ENCODE peak calls at places on chromosome 6, in four cellular contexts. N is hepatocyte, E is stomach, W is colonic mucosa. U is an unnamed sample.

GRCh38 chr6:66396549-66396948 is 689.5 kb upstream of the EYS start:
- DNase-seq in N (no peak), E (peak; percentile 26), W (no peak), U (no peak)

GRCh38 chr6:135451617-135452190 is 45.8 kb downstream of the AHI1 start:
- DNase-seq in N (peak; percentile 55), E (no peak), W (no peak), U (peak; percentile 56)

GRCh38 chr6:9623985-9624384 is 790.9 kb downstream of the TFAP2A start:
- DNase-seq in N (no peak), E (no peak), W (no peak), U (no peak)

GRCh38 chr6:111038534-111039252 is 48.6 kb upstream of the SLC16A10 start:
- DNase-seq in N (no peak), E (no peak), W (no peak), U (no peak)

GRCh38 chr6:113894712-113895674 is 37.8 kb downstream of the MARCKS start:
- DNase-seq in N (no peak), E (no peak), W (no peak), U (no peak)

GRCh38 chr6:123619156-123619555 is 17.6 kb downstream of the TRDN start:
- DNase-seq in N (no peak), E (no peak), W (no peak), U (no peak)

GRCh38 chr6:144928847-144929246 is 643.7 kb downstream of the UTRN start:
- DNase-seq in N (no peak), E (no peak), W (no peak), U (no peak)

GRCh38 chr6:28315628-28316027 is 20.3 kb downstream of the ZSCAN31 start:
- DNase-seq in N (no peak), E (no peak), W (no peak), U (no peak)

GRCh38 chr6:89120371-89120770 is 2.5 kb upstream of the SRSF12 start:
- DNase-seq in N (peak; percentile 19), E (no peak), W (no peak), U (peak; percentile 20)

GRCh38 chr6:56911847-56912246 is 43.1 kb upstream of the BEND6 start:
- DNase-seq in N (no peak), E (no peak), W (no peak), U (peak; percentile 61)

GRCh38 chr6:31489046-31489445 is 8.9 kb upstream of the MICB start:
- DNase-seq in N (peak; percentile 44), E (no peak), W (no peak), U (no peak)

GRCh38 chr6:218153-219018 is 73.9 kb upstream of the DUSP22 start:
- DNase-seq in N (no peak), E (no peak), W (no peak), U (no peak)

GRCh38 chr6:94344866-94345265 is 925.5 kb upstream of the EPHA7 start:
- DNase-seq in N (no peak), E (no peak), W (no peak), U (no peak)

GRCh38 chr6:151063339-151063738 is 176.4 kb upstream of the AKAP12 start:
- DNase-seq in N (no peak), E (no peak), W (no peak), U (peak; percentile 52)

GRCh38 chr6:13368079-13368478 is 39.7 kb upstream of the TBC1D7 start:
- DNase-seq in N (no peak), E (no peak), W (no peak), U (no peak)

GRCh38 chr6:27867051-27867940 is 44.9 kb downstream of the OR2B2 start:
- DNase-seq in N (peak; percentile 83), E (peak; percentile 82), W (peak; percentile 90), U (peak; percentile 81)

GRCh38 chr6:113619077-113619476 is 238.1 kb upstream of the MARCKS start:
- DNase-seq in N (no peak), E (no peak), W (no peak), U (no peak)

GRCh38 chr6:136365781-136366354 is 76.2 kb upstream of the BCLAF1 start:
- DNase-seq in N (no peak), E (peak; percentile 34), W (peak; percentile 70), U (no peak)

GRCh38 chr6:84731901-84732300 is 32.5 kb downstream of the TBX18 start:
- DNase-seq in N (no peak), E (no peak), W (no peak), U (peak; percentile 29)

GRCh38 chr6:42694586-42694985 is 27.8 kb downstream of the PRPH2 start:
- DNase-seq in N (no peak), E (no peak), W (no peak), U (no peak)
- H3K4me1 ChIP-seq in N (no peaks in the 10 kb centered on the region), E (no peaks in the 10 kb centered on the region), W (no peaks in the 10 kb centered on the region), U (peaks cover 5% of the 10 kb centered on the region)

GRCh38 chr6:38937839-38938613 is 110.6 kb upstream of the GLP1R start:
- DNase-seq in N (no peak), E (no peak), W (no peak), U (no peak)
- H3K4me3 ChIP-seq in N (no peak overlapping the region), E (no peak overlapping the region), W (no peak overlapping the region), U (no peak overlapping the region)

GRCh38 chr6:43827898-43828297 is 57.9 kb downstream of the VEGFA start:
- DNase-seq in N (no peak), E (no peak), W (no peak), U (no peak)
- H3K9me3 ChIP-seq in N (no peaks in the 10 kb centered on the region), E (no peaks in the 10 kb centered on the region), W (no peaks in the 10 kb centered on the region), U (no peaks in the 10 kb centered on the region)

DNA sequence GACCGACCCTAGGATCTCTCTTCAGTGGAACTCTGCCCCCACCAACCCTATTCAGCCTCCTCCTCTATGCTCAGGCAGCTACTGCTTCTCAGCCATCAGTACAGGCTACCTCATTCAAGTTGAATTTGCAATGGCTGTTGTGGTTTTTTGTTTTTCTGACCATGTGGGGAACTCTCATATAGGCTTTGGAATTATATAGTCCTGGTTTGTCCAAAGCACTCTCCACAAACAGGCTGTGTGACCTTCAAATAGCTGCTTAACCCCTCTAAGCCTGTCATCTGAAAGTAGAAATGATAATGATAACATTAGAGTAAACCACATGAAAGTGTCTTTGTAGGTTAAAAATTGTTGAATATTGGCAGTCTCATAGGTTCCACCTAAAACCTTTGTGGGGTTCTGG is 80.3 kb downstream of the UNC5CL start:
- DNase-seq in N (no peak), E (no peak), W (no peak), U (no peak)
- H3K4me1 ChIP-seq in N (peaks cover 6% of the 10 kb centered on the region), E (peaks cover 4% of the 10 kb centered on the region), W (no peaks in the 10 kb centered on the region), U (peaks cover 23% of the 10 kb centered on the region)

GRCh38 chr6:73180718-73181619 is 44.3 kb downstream of the KHDC1L start:
- DNase-seq in N (peak; percentile 60), E (no peak), W (no peak), U (peak; percentile 75)

GRCh38 chr6:73177221-73177944 is 47.9 kb downstream of the KHDC1L start:
- DNase-seq in N (no peak), E (no peak), W (no peak), U (no peak)

GRCh38 chr6:73176057-73176456 is 49.2 kb downstream of the KHDC1L start:
- DNase-seq in N (no peak), E (no peak), W (no peak), U (no peak)

GRCh38 chr6:73182021-73182607 is 43.2 kb downstream of the KHDC1L start:
- DNase-seq in N (no peak), E (no peak), W (no peak), U (no peak)

GRCh38 chr6:73180076-73180717 is 45.1 kb downstream of the KHDC1L start:
- DNase-seq in N (no peak), E (no peak), W (no peak), U (no peak)
- H3K4me3 ChIP-seq in N (no peak overlapping the region), E (peak overlapping the region; percentile 27), W (no peak overlapping the region), U (no peak overlapping the region)

DNA sequence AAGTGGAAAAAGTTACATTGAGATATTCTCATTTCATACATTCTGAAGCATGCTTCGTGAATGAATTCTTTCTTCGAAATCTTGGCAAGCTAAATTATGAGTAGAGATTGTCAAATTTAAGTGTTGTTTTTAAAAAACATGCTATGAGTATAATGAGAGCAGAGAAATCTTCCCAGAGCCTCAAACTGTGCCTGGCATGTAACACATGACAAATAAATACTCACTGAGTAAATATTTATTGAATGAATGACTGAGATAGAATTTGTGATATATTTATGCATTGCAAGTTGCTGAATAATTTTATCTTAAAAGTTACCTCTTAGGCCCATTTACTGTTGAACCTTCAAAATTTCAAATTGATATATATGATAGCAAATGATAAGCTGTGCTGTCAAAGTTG is 24.7 kb upstream of the CD2AP start:
- DNase-seq in N (no peak), E (no peak), W (no peak), U (no peak)
- H3K9me3 ChIP-seq in N (no peaks in the 10 kb centered on the region), E (no peaks in the 10 kb centered on the region), W (no peaks in the 10 kb centered on the region), U (no peaks in the 10 kb centered on the region)

U was measured in mesenchymal stem cell.